ENCODE peak calls at places on chromosomes 16 and 17, in seven cellular contexts. One of them, this sample, is unnamed. For H3K9me3, the result is how much of the 10 kb centered on the place peaks cover.

GRCh38 chr17:48676963-48677558 is 45.3 kb downstream of the PRAC1 start:
- DNase-seq in HCT116: no peak
- DNase-seq in sigmoid colon: no peak
- DNase-seq in GM23248: no peak
- DNase-seq in A549: no peak
- DNase-seq in DND-41: no peak
- DNase-seq in GM12878: no peak
- DNase-seq in this sample: no peak

GRCh38 chr17:79933863-79934652 is 94.8 kb upstream of the CBX4 start:
- DNase-seq in HCT116: no peak
- DNase-seq in sigmoid colon: no peak
- DNase-seq in GM23248: peak
- DNase-seq in A549: peak
- DNase-seq in DND-41: peak
- DNase-seq in GM12878: no peak
- DNase-seq in this sample: no peak

GRCh38 chr16:50474138-50474537 is 74.1 kb upstream of the NKD1 start:
- DNase-seq in HCT116: no peak
- DNase-seq in sigmoid colon: no peak
- DNase-seq in GM23248: no peak
- DNase-seq in A549: no peak
- DNase-seq in DND-41: no peak
- DNase-seq in GM12878: no peak
- DNase-seq in this sample: no peak

GRCh38 chr17:74340470-74341023 is 14.5 kb downstream of the KIF19 start:
- DNase-seq in HCT116: no peak
- DNase-seq in sigmoid colon: no peak
- DNase-seq in GM23248: no peak
- DNase-seq in A549: no peak
- DNase-seq in DND-41: no peak
- DNase-seq in GM12878: no peak
- DNase-seq in this sample: peak

GRCh38 chr17:60372790-60373483 is 19.0 kb downstream of the USP32 start:
- DNase-seq in HCT116: no peak
- DNase-seq in sigmoid colon: no peak
- DNase-seq in GM23248: peak
- DNase-seq in A549: peak
- DNase-seq in DND-41: no peak
- DNase-seq in GM12878: no peak
- DNase-seq in this sample: no peak

GRCh38 chr16:85635545-85636140 is 22.5 kb downstream of the GSE1 start:
- DNase-seq in HCT116: no peak
- DNase-seq in sigmoid colon: no peak
- DNase-seq in GM23248: no peak
- DNase-seq in A549: no peak
- DNase-seq in DND-41: no peak
- DNase-seq in GM12878: no peak
- DNase-seq in this sample: no peak

GRCh38 chr17:47225436-47225858 is 16.3 kb downstream of the MYL4 start:
- DNase-seq in HCT116: peak
- DNase-seq in sigmoid colon: peak
- DNase-seq in GM23248: peak
- DNase-seq in A549: no peak
- DNase-seq in DND-41: no peak
- DNase-seq in GM12878: no peak
- DNase-seq in this sample: peak

GRCh38 chr17:46171939-46172338 is 21.3 kb downstream of the KANSL1 start:
- DNase-seq in HCT116: no peak
- DNase-seq in sigmoid colon: no peak
- DNase-seq in GM23248: no peak
- DNase-seq in A549: no peak
- DNase-seq in DND-41: no peak
- DNase-seq in GM12878: no peak
- DNase-seq in this sample: no peak

GRCh38 chr16:84481051-84481735 is 23.3 kb downstream of the MEAK7 start:
- DNase-seq in HCT116: no peak
- DNase-seq in sigmoid colon: no peak
- DNase-seq in GM23248: no peak
- DNase-seq in A549: no peak
- DNase-seq in DND-41: no peak
- DNase-seq in GM12878: no peak
- DNase-seq in this sample: no peak

GRCh38 chr17:63817736-63818385 is 9.4 kb upstream of the PSMC5 start:
- DNase-seq in HCT116: no peak
- DNase-seq in sigmoid colon: no peak
- DNase-seq in GM23248: no peak
- DNase-seq in A549: no peak
- DNase-seq in DND-41: no peak
- DNase-seq in GM12878: no peak
- DNase-seq in this sample: no peak

GRCh38 chr17:49703557-49704277 is 4.0 kb downstream of the SLC35B1 start:
- DNase-seq in HCT116: peak
- DNase-seq in sigmoid colon: no peak
- DNase-seq in GM23248: peak
- DNase-seq in A549: peak
- DNase-seq in DND-41: peak
- DNase-seq in GM12878: no peak
- DNase-seq in this sample: peak

GRCh38 chr16:87931504-87931903 is 4.8 kb downstream of the CA5A start:
- DNase-seq in HCT116: no peak
- DNase-seq in sigmoid colon: no peak
- DNase-seq in GM23248: no peak
- DNase-seq in A549: no peak
- DNase-seq in DND-41: no peak
- DNase-seq in GM12878: no peak
- DNase-seq in this sample: peak

GRCh38 chr17:6496116-6496481 is 51.8 kb downstream of the PIMREG start:
- DNase-seq in HCT116: no peak
- DNase-seq in sigmoid colon: peak
- DNase-seq in GM23248: no peak
- DNase-seq in A549: no peak
- DNase-seq in DND-41: no peak
- DNase-seq in GM12878: no peak
- DNase-seq in this sample: no peak

GRCh38 chr16:29807426-29808218 is 1.3 kb downstream of the MAZ start:
- DNase-seq in HCT116: peak
- DNase-seq in sigmoid colon: peak
- DNase-seq in GM23248: peak
- DNase-seq in A549: no peak
- DNase-seq in DND-41: peak
- DNase-seq in GM12878: no peak
- DNase-seq in this sample: peak

GRCh38 chr16:64586756-64587155 is 535.1 kb downstream of the CDH11 start:
- DNase-seq in HCT116: no peak
- DNase-seq in sigmoid colon: no peak
- DNase-seq in GM23248: no peak
- DNase-seq in A549: no peak
- DNase-seq in DND-41: no peak
- DNase-seq in GM12878: no peak
- DNase-seq in this sample: no peak

GRCh38 chr16:81447383-81448101 is 2.9 kb downstream of the CMIP start:
- DNase-seq in HCT116: no peak
- DNase-seq in sigmoid colon: no peak
- DNase-seq in GM23248: no peak
- DNase-seq in A549: no peak
- DNase-seq in DND-41: no peak
- DNase-seq in GM12878: no peak
- DNase-seq in this sample: no peak

GRCh38 chr16:86387461-86388440 is 122.6 kb upstream of the FOXF1 start:
- DNase-seq in HCT116: peak
- DNase-seq in sigmoid colon: no peak
- DNase-seq in GM23248: peak
- DNase-seq in A549: peak
- DNase-seq in DND-41: no peak
- DNase-seq in GM12878: no peak
- DNase-seq in this sample: peak

GRCh38 chr16:86786338-86786737 is 208.0 kb downstream of the FOXL1 start:
- DNase-seq in HCT116: no peak
- DNase-seq in sigmoid colon: peak
- DNase-seq in GM23248: no peak
- DNase-seq in A549: no peak
- DNase-seq in DND-41: no peak
- DNase-seq in GM12878: no peak
- DNase-seq in this sample: no peak

GRCh38 chr17:47699536-47699840 is 5.5 kb downstream of the TBKBP1 start:
- DNase-seq in HCT116: no peak
- DNase-seq in sigmoid colon: no peak
- DNase-seq in GM23248: no peak
- DNase-seq in A549: no peak
- DNase-seq in DND-41: no peak
- DNase-seq in GM12878: no peak
- DNase-seq in this sample: no peak

GRCh38 chr17:11554542-11554941 is 43.7 kb upstream of the DNAH9 start:
- DNase-seq in HCT116: no peak
- DNase-seq in sigmoid colon: no peak
- DNase-seq in GM23248: no peak
- DNase-seq in A549: no peak
- DNase-seq in DND-41: no peak
- DNase-seq in GM12878: no peak
- DNase-seq in this sample: no peak

GRCh38 chr17:11553135-11553534 is 45.1 kb upstream of the DNAH9 start:
- DNase-seq in HCT116: no peak
- DNase-seq in sigmoid colon: no peak
- DNase-seq in GM23248: no peak
- DNase-seq in A549: no peak
- DNase-seq in DND-41: no peak
- DNase-seq in GM12878: no peak
- DNase-seq in this sample: no peak

GRCh38 chr17:11555530-11555929 is 42.7 kb upstream of the DNAH9 start:
- DNase-seq in HCT116: no peak
- DNase-seq in sigmoid colon: no peak
- DNase-seq in GM23248: no peak
- DNase-seq in A549: no peak
- DNase-seq in DND-41: no peak
- DNase-seq in GM12878: no peak
- DNase-seq in this sample: no peak

GRCh38 chr17:11551442-11551841 is 46.8 kb upstream of the DNAH9 start:
- DNase-seq in HCT116: no peak
- DNase-seq in sigmoid colon: no peak
- DNase-seq in GM23248: no peak
- DNase-seq in A549: no peak
- DNase-seq in DND-41: no peak
- DNase-seq in GM12878: no peak
- DNase-seq in this sample: no peak

GRCh38 chr17:11554042-11554441 is 44.2 kb upstream of the DNAH9 start:
- DNase-seq in HCT116: no peak
- DNase-seq in sigmoid colon: no peak
- DNase-seq in GM23248: no peak
- DNase-seq in A549: no peak
- DNase-seq in DND-41: no peak
- DNase-seq in GM12878: no peak
- DNase-seq in this sample: no peak
- H3K9me3 ChIP-seq in HCT116: under half
- H3K9me3 ChIP-seq in sigmoid colon: under half
- H3K9me3 ChIP-seq in GM23248: under half
- H3K9me3 ChIP-seq in A549: under half
- H3K9me3 ChIP-seq in DND-41: under half
- H3K9me3 ChIP-seq in GM12878: under half
- H3K9me3 ChIP-seq in this sample: under half

GRCh38 chr16:967077-967541 is 3.7 kb downstream of the LMF1 start:
- DNase-seq in HCT116: no peak
- DNase-seq in sigmoid colon: no peak
- DNase-seq in GM23248: no peak
- DNase-seq in A549: no peak
- DNase-seq in DND-41: no peak
- DNase-seq in GM12878: no peak
- DNase-seq in this sample: no peak
- H3K9me3 ChIP-seq in HCT116: under half
- H3K9me3 ChIP-seq in sigmoid colon: under half
- H3K9me3 ChIP-seq in GM23248: under half
- H3K9me3 ChIP-seq in A549: under half
- H3K9me3 ChIP-seq in DND-41: under half
- H3K9me3 ChIP-seq in GM12878: under half
- H3K9me3 ChIP-seq in this sample: under half

GRCh38 chr17:21295036-21295952 is 10.8 kb downstream of the MAP2K3 start:
- DNase-seq in HCT116: no peak
- DNase-seq in sigmoid colon: no peak
- DNase-seq in GM23248: peak
- DNase-seq in A549: no peak
- DNase-seq in DND-41: no peak
- DNase-seq in GM12878: no peak
- DNase-seq in this sample: no peak
- H3K9me3 ChIP-seq in HCT116: under half
- H3K9me3 ChIP-seq in sigmoid colon: under half
- H3K9me3 ChIP-seq in GM23248: under half
- H3K9me3 ChIP-seq in A549: under half
- H3K9me3 ChIP-seq in DND-41: under half
- H3K9me3 ChIP-seq in GM12878: under half
- H3K9me3 ChIP-seq in this sample: under half

DNA sequence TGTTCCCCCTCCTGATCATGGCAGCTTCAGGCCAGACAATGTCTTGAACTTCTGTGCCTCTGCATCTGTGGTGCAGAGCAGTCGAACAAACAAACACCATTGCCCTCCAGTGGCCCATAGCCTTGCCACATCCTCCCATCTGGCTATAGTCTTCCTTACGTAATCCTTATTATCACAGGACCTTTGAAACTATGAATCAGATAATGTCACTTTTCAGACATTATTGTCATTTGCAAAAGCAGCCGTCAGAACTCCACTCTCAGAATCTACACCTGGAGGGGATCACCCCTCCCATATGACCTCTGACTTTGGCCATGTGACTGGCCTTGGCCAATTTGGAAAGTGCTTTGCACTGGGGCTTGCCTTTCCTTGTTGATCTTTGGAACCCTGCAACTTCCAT is 387.3 kb downstream of the MAF start:
- DNase-seq in HCT116: no peak
- DNase-seq in sigmoid colon: no peak
- DNase-seq in GM23248: peak
- DNase-seq in A549: no peak
- DNase-seq in DND-41: peak
- DNase-seq in GM12878: no peak
- DNase-seq in this sample: no peak
- H3K9me3 ChIP-seq in HCT116: under half
- H3K9me3 ChIP-seq in sigmoid colon: under half
- H3K9me3 ChIP-seq in GM23248: under half
- H3K9me3 ChIP-seq in A549: under half
- H3K9me3 ChIP-seq in DND-41: under half
- H3K9me3 ChIP-seq in GM12878: under half
- H3K9me3 ChIP-seq in this sample: under half

This sample was measured in SJCRH30.